ENCODE peak calls at places on chromosomes 16 and 17, in six cellular contexts. H is activated T-cell treated with anti-CD3 and anti-CD28 coated beads, Interleukin-2, amount 50 U/mL, for 72 hours; U is activated CD4-positive, alpha-beta T cell treated with anti-CD3 and anti-CD28 coated beads, Interleukin-2, amount 10 ng/mL, durations not matched to agents 7 days and 5 days; B is stimulated activated CD4-positive, alpha-beta T cell treated with anti-CD3 and anti-CD28 coated beads, Interleukin-2, amount 100 ng/mL, for 48 hours; W is germinal center; F is NCI-H1436. V is an unnamed sample.

GRCh38 chr17:59838196-59838911 is 54.4 kb downstream of the TUBD1 start:
- DNase-seq in W (no peak), F (no peak), U (peak; percentile 49), H (peak; percentile 54), B (no peak), V (peak; percentile 83)

GRCh38 chr16:19173059-19173458 is 5.0 kb downstream of the SYT17 start:
- DNase-seq in U (no peak), B (no peak), F (no peak), W (no peak), H (no peak), V (no peak)

GRCh38 chr17:27811961-27812360 is 11.6 kb upstream of the NOS2 start:
- DNase-seq in F (no peak), H (no peak), U (no peak), B (no peak), W (no peak), V (no peak)

GRCh38 chr16:56277040-56277439 is 85.8 kb downstream of the GNAO1 start:
- DNase-seq in F (no peak), H (no peak), W (no peak), U (no peak), B (no peak), V (peak; percentile 45)

GRCh38 chr16:26963109-26963508 is 103.6 kb upstream of the C16orf82 start:
- DNase-seq in U (peak; percentile 18), B (peak; percentile 24), W (peak; percentile 22), H (peak; percentile 19), F (no peak), V (peak; percentile 53)

GRCh38 chr16:15942901-15943690 is 6.3 kb upstream of the ABCC1 start:
- DNase-seq in U (no peak), B (no peak), H (no peak), W (peak; percentile 56), F (no peak), V (no peak)

GRCh38 chr17:15920758-15921239 is 24.1 kb upstream of the ADORA2B start:
- DNase-seq in B (no peak), U (no peak), F (no peak), H (no peak), W (no peak), V (peak; percentile 99)

GRCh38 chr17:66673668-66674276 is 161.1 kb upstream of the CACNG5 start:
- DNase-seq in B (no peak), W (peak; percentile 10), H (peak; percentile 33), U (peak; percentile 60), F (peak; percentile 57), V (peak; percentile 90)

GRCh38 chr16:20799599-20799998 is 6.7 kb downstream of the ERI2 start:
- DNase-seq in H (no peak), U (no peak), B (no peak), W (no peak), F (peak; percentile 6), V (peak; percentile 10)

GRCh38 chr16:70695351-70696070 is 9.7 kb upstream of the MTSS2 start:
- DNase-seq in B (no peak), F (no peak), W (no peak), U (peak; percentile 58), H (no peak), V (no peak)

GRCh38 chr16:53922805-53923645 is 219.1 kb downstream of the FTO start:
- DNase-seq in U (no peak), F (no peak), W (no peak), B (no peak), H (no peak), V (peak; percentile 29)

GRCh38 chr17:35295686-35296085 is 52.8 kb downstream of the SLFN5 start:
- DNase-seq in U (no peak), F (no peak), W (no peak), B (no peak), H (no peak), V (no peak)

GRCh38 chr16:3599121-3599520 is 12.3 kb downstream of the SLX4 start:
- DNase-seq in B (no peak), H (no peak), U (no peak), F (no peak), W (no peak), V (no peak)

GRCh38 chr16:85441189-85441889 is 171.8 kb upstream of the GSE1 start:
- DNase-seq in U (no peak), F (no peak), W (no peak), B (no peak), H (no peak), V (peak; percentile 18)

GRCh38 chr17:38352245-38353083 is 820 bp downstream of the SOCS7 start:
- DNase-seq in U (peak; percentile 8), F (no peak), H (peak; percentile 34), W (peak; percentile 23), B (peak; percentile 15), V (no peak)

GRCh38 chr17:73562896-73563295 is 81.3 kb downstream of the SDK2 start:
- DNase-seq in U (no peak), F (no peak), W (no peak), B (no peak), H (no peak), V (no peak)

GRCh38 chr16:87046235-87046634 is 271.0 kb downstream of the C16orf95 start:
- DNase-seq in B (no peak), F (no peak), H (no peak), U (no peak), W (no peak), V (no peak)

GRCh38 chr17:35749560-35750412 is 3.3 kb downstream of the GAS2L2 start:
- DNase-seq in H (no peak), B (no peak), F (peak; percentile 31), U (peak; percentile 24), W (no peak), V (no peak)

GRCh38 chr17:74083321-74083720 is 120.2 kb upstream of the RPL38 start:
- DNase-seq in B (no peak), W (no peak), U (no peak), H (no peak), F (no peak), V (no peak)

GRCh38 chr17:34609210-34609609 is 29.8 kb downstream of the TMEM132E start:
- DNase-seq in U (no peak), B (no peak), W (no peak), F (no peak), H (no peak), V (no peak)

GRCh38 chr16:87297918-87298631 is 19.1 kb downstream of the C16orf95 start:
- DNase-seq in W (peak; percentile 62), H (peak; percentile 57), B (peak; percentile 27), U (peak; percentile 50), F (no peak), V (peak; percentile 57)

GRCh38 chr17:47877368-47878034 is 18.5 kb upstream of the SP2 start:
- DNase-seq in F (no peak), H (no peak), W (no peak), B (no peak), U (no peak), V (no peak)

GRCh38 chr17:68790931-68791330 is 164.3 kb downstream of the ABCA8 start:
- DNase-seq in B (no peak), U (no peak), F (no peak), W (no peak), H (no peak), V (no peak)

GRCh38 chr17:74736423-74737298 is at the start of gene RAB37:
- DNase-seq in U (peak; percentile 39), W (peak; percentile 81), H (peak; percentile 59), F (no peak), B (no peak), V (peak; percentile 41)

GRCh38 chr17:56661906-56662305 is 68.4 kb downstream of the NOG start:
- DNase-seq in W (no peak), B (no peak), H (no peak), F (no peak), U (no peak), V (peak; percentile 8)

GRCh38 chr16:58734459-58734787 is 307 bp upstream of the GOT2 start:
- DNase-seq in F (no peak), H (no peak), U (no peak), W (no peak), B (no peak), V (no peak)

GRCh38 chr17:40450175-40450574 is 6.9 kb downstream of the IGFBP4 start:
- DNase-seq in H (peak; percentile 46), W (peak; percentile 31), U (peak; percentile 50), B (no peak), F (no peak), V (peak; percentile 59)

GRCh38 chr16:88685156-88686061 is 898 bp downstream of the SNAI3 start:
- DNase-seq in H (peak; percentile 76), F (peak; percentile 36), U (peak; percentile 66), B (no peak), W (peak; percentile 79), V (no peak)

GRCh38 chr16:77596243-77596642 is 126.1 kb upstream of the NUDT7 start:
- DNase-seq in B (no peak), H (no peak), W (no peak), U (no peak), F (no peak), V (no peak)

GRCh38 chr17:63647065-63647725 is 25.0 kb downstream of the MAP3K3 start:
- DNase-seq in F (no peak), U (no peak), W (no peak), B (no peak), H (no peak), V (no peak)

GRCh38 chr17:42517516-42517915 is 18.5 kb upstream of the NAGLU start:
- DNase-seq in W (peak; percentile 89), H (peak; percentile 78), U (peak; percentile 84), B (peak; percentile 82), F (peak; percentile 50), V (peak; percentile 89)

V was measured in SK-MEL-5.